ENCODE peak calls at places on chromosome 2, in nine cellular contexts. T is GM12891, M is HTR-8/SVneo, R is GM18507, N is M059J, P is ecto neural progenitor cell, Q is T47D, H is T-helper 9 cell, O is Daoy. Y is an unnamed sample.

GRCh38 chr2:30252723-30253688 is 21.7 kb downstream of the LBH start:
- DNase-seq in H (no peak), Q (no peak), M (peak), O (peak), R (no peak), N (peak), T (no peak), P (no peak), Y (no peak)

GRCh38 chr2:157627594-157628281 is 926 bp downstream of the ACVR1C start:
- DNase-seq in O (peak), N (peak), H (peak), T (no peak), M (no peak), Q (no peak), P (no peak), R (no peak), Y (no peak)

GRCh38 chr2:241217320-241218031 is 29.0 kb downstream of the ANO7 start:
- DNase-seq in R (peak), H (peak), T (peak), P (peak), M (peak), O (peak), N (peak), Q (peak), Y (no peak)

GRCh38 chr2:14235667-14236066 is 396.9 kb upstream of the LRATD1 start:
- DNase-seq in Q (no peak), P (no peak), N (no peak), T (no peak), M (no peak), R (no peak), H (no peak), O (no peak), Y (no peak)

GRCh38 chr2:113164930-113165585 is 8.7 kb upstream of the PSD4 start:
- DNase-seq in T (no peak), N (no peak), M (no peak), R (no peak), P (no peak), H (no peak), O (no peak), Q (no peak), Y (no peak)

GRCh38 chr2:239141021-239141760 is 259.6 kb downstream of the HDAC4 start:
- DNase-seq in N (no peak), H (no peak), T (no peak), O (no peak), P (no peak), Q (no peak), M (no peak), R (no peak), Y (no peak)

GRCh38 chr2:191687867-191688266 is 9.9 kb downstream of the NABP1 start:
- DNase-seq in M (no peak), T (no peak), N (no peak), P (no peak), R (no peak), O (no peak), Q (no peak), H (no peak), Y (no peak)

GRCh38 chr2:153786016-153786415 is 85.7 kb upstream of the GALNT13 start:
- DNase-seq in M (no peak), P (no peak), O (no peak), R (no peak), H (no peak), T (no peak), Q (no peak), N (no peak), Y (no peak)

Y was measured in GM12878.